ENCODE peak calls at places on chromosomes 11 and 22, in five cellular contexts. O, X, R, A and M are unnamed samples.

GRCh38 chr11:104076455-104076854 is 40.0 kb downstream of the DDI1 start:
- DNase-seq in O (no peak), X (no peak), R (no peak), A (no peak), M (no peak)

GRCh38 chr11:125903753-125904659 is at the start of gene DDX25:
- DNase-seq in O (peak), X (no peak), R (no peak), A (no peak), M (peak)

GRCh38 chr11:44773351-44773965 is 46.7 kb downstream of the TSPAN18 start:
- DNase-seq in O (no peak), X (no peak), R (no peak), A (no peak), M (no peak)

GRCh38 chr11:5719703-5720495 is 16.3 kb upstream of the OR56B1 start:
- DNase-seq in O (no peak), X (no peak), R (peak), A (peak), M (no peak)

GRCh38 chr11:33310720-33311500 is 53.7 kb downstream of the HIPK3 start:
- DNase-seq in O (no peak), X (no peak), R (peak), A (no peak), M (no peak)

GRCh38 chr11:116513894-116514293 is 258.9 kb downstream of the BUD13 start:
- DNase-seq in O (no peak), X (peak), R (peak), A (peak), M (no peak)

GRCh38 chr22:40533712-40534378 is 102.7 kb downstream of the MRTFA start:
- DNase-seq in O (peak), X (peak), R (peak), A (peak), M (no peak)

GRCh38 chr11:120068114-120068573 is 69.8 kb downstream of the TRIM29 start:
- DNase-seq in O (no peak), X (no peak), R (peak), A (no peak), M (no peak)

GRCh38 chr22:24146791-24147353 is 34.4 kb upstream of the SUSD2 start:
- DNase-seq in O (no peak), X (peak), R (peak), A (peak), M (no peak)

GRCh38 chr11:100870138-100870537 is 183.1 kb downstream of the ARHGAP42 start:
- DNase-seq in O (no peak), X (no peak), R (no peak), A (no peak), M (no peak)

GRCh38 chr11:76885390-76886097 is 24.8 kb downstream of the ACER3 start:
- DNase-seq in O (no peak), X (no peak), R (peak), A (no peak), M (no peak)

GRCh38 chr11:26950260-26950719 is 43.6 kb upstream of the FIBIN start:
- DNase-seq in O (no peak), X (no peak), R (peak), A (peak), M (no peak)